ENCODE peak calls at places on chromosomes 13 and 19, in nine cellular contexts. H is heart left ventricle, K is mucosa of descending colon, O is AG10803, I is epithelial cell of esophagus, J is SK-N-SH, R is heart right ventricle, X is Caco-2, F is astrocyte. Q is an unnamed sample.

GRCh38 chr13:40206241-40207109 is 460.0 kb downstream of the FOXO1 start:
- DNase-seq in F (peak; percentile 80), J (no peak), H (no peak), X (no peak), O (no peak), I (peak; percentile 99), R (no peak), K (no peak), Q (no peak)

GRCh38 chr13:24083722-24084421 is 76.6 kb upstream of the SPATA13 start:
- DNase-seq in I (no peak), K (no peak), X (no peak), H (no peak), O (no peak), F (no peak), R (no peak), J (peak; percentile 24), Q (no peak)

GRCh38 chr13:43239441-43239840 is 216.1 kb downstream of the DNAJC15 start:
- DNase-seq in X (no peak), R (no peak), O (no peak), K (no peak), H (no peak), I (no peak), F (no peak), J (no peak), Q (no peak)

GRCh38 chr19:16153582-16154336 is 10.3 kb downstream of the HSH2D start:
- DNase-seq in X (no peak), O (no peak), I (no peak), J (no peak), K (no peak), R (no peak), F (no peak), H (no peak), Q (no peak)

GRCh38 chr19:52086481-52086880 is 9.1 kb downstream of the ZNF841 start:
- DNase-seq in J (no peak), O (peak; percentile 21), F (no peak), X (no peak), I (peak; percentile 85), K (no peak), H (no peak), R (no peak), Q (no peak)

GRCh38 chr19:40613669-40614594 is 12.8 kb downstream of the LTBP4 start:
- DNase-seq in K (peak; percentile 93), R (peak; percentile 79), O (peak; percentile 81), I (peak; percentile 92), F (peak; percentile 81), X (peak; percentile 92), J (no peak), H (peak; percentile 88), Q (no peak)

GRCh38 chr13:94657167-94657566 is 55.2 kb downstream of the SOX21 start:
- DNase-seq in J (no peak), O (peak; percentile 31), K (no peak), I (peak; percentile 65), F (peak; percentile 33), R (no peak), X (no peak), H (no peak), Q (no peak)

GRCh38 chr13:95185851-95186250 is 115.4 kb downstream of the ABCC4 start:
- DNase-seq in K (no peak), J (no peak), X (no peak), O (no peak), I (no peak), H (no peak), R (no peak), F (no peak), Q (no peak)

GRCh38 chr13:69553976-69554375 is 553.6 kb upstream of the ATXN8OS start:
- DNase-seq in H (no peak), J (no peak), I (no peak), O (no peak), R (no peak), X (no peak), F (no peak), K (no peak), Q (no peak)

GRCh38 chr19:21519488-21519887 is 14.1 kb downstream of the ZNF429 start:
- DNase-seq in J (no peak), F (no peak), I (peak; percentile 9), R (no peak), X (no peak), H (no peak), K (no peak), O (no peak), Q (no peak)

GRCh38 chr19:16327501-16327900 is 2.9 kb downstream of the KLF2 start:
- DNase-seq in K (no peak), F (no peak), H (no peak), R (no peak), O (peak; percentile 31), X (no peak), J (no peak), I (no peak), Q (no peak)

GRCh38 chr13:98346904-98347636 is 170.0 kb upstream of the RNF113B start:
- DNase-seq in X (no peak), I (no peak), F (no peak), O (no peak), K (no peak), R (no peak), H (no peak), J (no peak), Q (no peak)

GRCh38 chr13:99308481-99309087 is 1.4 kb upstream of the GPR183 start:
- DNase-seq in R (no peak), F (peak; percentile 78), K (no peak), O (peak; percentile 68), X (no peak), J (no peak), I (peak; percentile 43), H (no peak), Q (no peak)

GRCh38 chr19:5889288-5889971 is 14.2 kb downstream of the NDUFA11 start:
- DNase-seq in J (peak; percentile 38), K (no peak), I (no peak), X (no peak), O (peak; percentile 54), R (no peak), F (no peak), H (no peak), Q (no peak)

GRCh38 chr19:34217952-34218817 is 36.2 kb upstream of the GARRE1 start:
- DNase-seq in X (no peak), K (no peak), H (no peak), R (no peak), O (peak; percentile 96), J (peak; percentile 46), I (peak; percentile 81), F (peak; percentile 99), Q (peak; percentile 91)

GRCh38 chr13:26048745-26049144 is 3.1 kb downstream of the SHISA2 start:
- DNase-seq in K (no peak), X (no peak), F (no peak), O (no peak), R (no peak), I (no peak), J (peak; percentile 45), H (no peak), Q (no peak)

GRCh38 chr13:26053418-26053980 is 1.7 kb upstream of the SHISA2 start:
- DNase-seq in I (no peak), H (no peak), R (no peak), F (no peak), X (no peak), J (no peak), O (no peak), K (no peak), Q (no peak)

GRCh38 chr13:26051231-26052135 is at the start of gene SHISA2:
- DNase-seq in K (peak; percentile 34), X (no peak), R (peak; percentile 36), F (peak; percentile 49), O (peak; percentile 30), H (no peak), I (peak; percentile 76), J (peak; percentile 87), Q (no peak)

GRCh38 chr13:26052136-26052736 is 420 bp upstream of the SHISA2 start:
- DNase-seq in F (no peak), J (peak; percentile 27), O (no peak), H (no peak), I (no peak), K (no peak), X (no peak), R (no peak), Q (no peak)

DNA sequence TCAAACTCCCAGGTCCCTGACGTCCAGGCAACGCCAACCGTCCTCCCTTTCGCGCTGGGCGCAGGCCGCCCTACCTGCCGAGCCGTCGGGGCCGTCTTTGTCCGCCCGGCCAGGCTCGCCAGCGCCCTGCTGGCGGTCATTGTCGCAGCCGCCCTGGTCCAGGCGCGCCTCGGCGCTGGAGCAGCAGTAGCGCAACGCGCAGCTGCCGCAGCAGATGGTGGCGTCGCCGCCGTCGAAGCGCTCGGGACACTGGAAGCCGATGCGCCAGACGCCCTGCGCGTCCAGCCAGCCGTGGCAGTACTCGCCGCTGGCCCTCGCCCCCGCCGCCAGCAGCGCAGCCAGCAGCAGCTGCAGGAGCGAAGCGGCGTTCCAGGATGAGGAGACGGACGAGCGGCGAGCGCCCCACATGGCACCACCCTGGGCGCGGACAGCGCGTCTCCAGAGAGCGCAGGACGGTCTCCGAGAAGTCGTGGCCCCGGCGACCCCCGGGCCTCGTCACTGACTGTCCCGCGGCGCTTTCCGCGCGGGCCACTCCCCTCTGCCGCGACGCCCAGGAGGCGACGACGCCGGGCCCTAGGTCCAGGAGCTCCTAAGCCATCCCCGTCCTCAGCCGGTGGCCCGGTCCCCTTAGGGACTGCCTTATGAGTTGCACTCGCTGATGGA is 1.1 kb downstream of the SHISA2 start:
- DNase-seq in F (peak; percentile 22), R (peak; percentile 25), O (no peak), X (no peak), H (no peak), I (peak; percentile 37), K (no peak), J (peak; percentile 66), Q (no peak)
- H3K4me3 ChIP-seq in F (peak overlapping the region; percentile 82), R (peak overlapping the region; percentile 54), O (no peak overlapping the region), X (no peak overlapping the region), H (peak overlapping the region; percentile 45), I (no peak overlapping the region), K (no peak overlapping the region), J (no peak overlapping the region), Q (no peak overlapping the region)

DNA sequence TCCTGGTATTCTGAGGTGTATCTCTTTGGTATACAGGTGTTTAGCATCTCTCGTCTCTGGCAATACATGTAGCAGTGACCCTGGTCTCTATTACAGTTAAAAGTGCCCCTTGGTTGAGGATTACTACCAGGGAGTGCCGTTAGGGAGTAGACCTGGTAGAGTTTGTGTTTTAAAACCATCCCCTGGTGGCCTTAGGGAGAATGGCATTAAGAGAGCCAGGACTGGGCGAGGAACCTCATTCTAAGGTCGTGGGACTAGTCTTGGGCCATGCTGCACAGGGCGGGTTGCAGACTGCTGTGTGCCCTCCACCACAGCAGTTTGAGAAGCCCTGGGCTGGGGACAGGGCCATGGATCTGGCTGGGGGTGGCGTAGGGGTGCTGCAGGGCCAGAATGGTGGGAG is 35.0 kb downstream of the B3GLCT start:
- DNase-seq in I (peak; percentile 6), R (no peak), F (no peak), O (no peak), H (no peak), X (no peak), K (no peak), J (no peak), Q (no peak)
- TF ChIP-seq CTCF in I (peak; percentile 23), R (no peak), F (peak; percentile 26), O (peak; percentile 44), H (peak; percentile 34), X (peak; percentile 23), K (no peak), J (peak; percentile 32), Q (no peak)

GRCh38 chr13:78602561-78603239 is 652 bp downstream of the POU4F1 start:
- DNase-seq in K (no peak), I (no peak), F (no peak), O (no peak), H (no peak), J (no peak), R (no peak), X (no peak), Q (no peak)
- H3K4me3 ChIP-seq in K (no peak overlapping the region), I (peak overlapping the region; percentile 16), F (no peak overlapping the region), O (no peak overlapping the region), H (peak overlapping the region; percentile 22), J (peak overlapping the region; percentile 45), R (peak overlapping the region; percentile 44), X (peak overlapping the region; percentile 78), Q (peak overlapping the region; percentile 25)

GRCh38 chr19:3360494-3361383 is 5.6 kb upstream of the NFIC start:
- DNase-seq in F (no peak), X (no peak), K (peak; percentile 79), I (peak; percentile 54), O (no peak), R (peak; percentile 84), J (peak; percentile 83), H (peak; percentile 90), Q (no peak)
- TF ChIP-seq CTCF in F (no peak), X (no peak), K (no peak), I (no peak), O (no peak), R (no peak), J (peak; percentile 22), H (peak; percentile 50), Q (no peak)